ENCODE peak calls at places on chromosomes 6 and 20, in ten cellular contexts. E is suprapubic skin, M is AG09309, X is keratinocyte, B is HFF-Myc, A is cardiac fibroblast, Y is neuronal stem cell, Q is IMR-90, S is cardiac muscle cell, H is epithelial cell of esophagus. F is an unnamed sample.

GRCh38 chr20:47785321-47785899 is at the start of gene SULF2:
- DNase-seq in E (no peak), M (no peak), X (no peak), B (no peak), A (peak), Y (peak), Q (no peak), S (peak), H (peak), F (no peak)

GRCh38 chr6:161272600-161273355 is 1.1 kb downstream of the AGPAT4 start:
- DNase-seq in E (no peak), M (peak), X (no peak), B (peak), A (peak), Y (peak), Q (peak), S (peak), H (peak), F (no peak)

GRCh38 chr6:118748311-118749062 is 97.1 kb upstream of the CEP85L start:
- DNase-seq in E (peak), M (no peak), X (no peak), B (peak), A (no peak), Y (no peak), Q (peak), S (peak), H (peak), F (no peak)

GRCh38 chr6:143140767-143141166 is 80.1 kb downstream of the AIG1 start:
- DNase-seq in E (no peak), M (no peak), X (no peak), B (no peak), A (no peak), Y (no peak), Q (no peak), S (no peak), H (no peak), F (no peak)

GRCh38 chr20:3323398-3323797 is 84.1 kb downstream of the DNAAF9 start:
- DNase-seq in E (no peak), M (no peak), X (no peak), B (no peak), A (no peak), Y (no peak), Q (no peak), S (peak), H (peak), F (no peak)

GRCh38 chr6:56348578-56348977 is 101.2 kb upstream of the COL21A1 start:
- DNase-seq in E (no peak), M (no peak), X (no peak), B (no peak), A (no peak), Y (no peak), Q (no peak), S (peak), H (peak), F (no peak)

GRCh38 chr6:112139052-112139451 is 51.7 kb downstream of the FAM229B start:
- DNase-seq in E (no peak), M (no peak), X (no peak), B (no peak), A (no peak), Y (no peak), Q (no peak), S (no peak), H (no peak), F (no peak)

GRCh38 chr6:128808856-128809255 is 74.1 kb upstream of the LAMA2 start:
- DNase-seq in E (no peak), M (no peak), X (no peak), B (no peak), A (no peak), Y (no peak), Q (no peak), S (no peak), H (no peak), F (no peak)

GRCh38 chr20:40687384-40688128 is 1.5 kb downstream of the MAFB start:
- DNase-seq in E (peak), M (no peak), X (no peak), B (no peak), A (peak), Y (peak), Q (no peak), S (peak), H (peak), F (no peak)

GRCh38 chr20:40689943-40690835 is 1.2 kb upstream of the MAFB start:
- DNase-seq in E (peak), M (peak), X (peak), B (peak), A (peak), Y (peak), Q (peak), S (peak), H (peak), F (no peak)

GRCh38 chr20:40689100-40689942 is at the start of gene MAFB:
- DNase-seq in E (peak), M (peak), X (no peak), B (no peak), A (peak), Y (peak), Q (peak), S (peak), H (peak), F (peak)

GRCh38 chr20:40686893-40687292 is 2.1 kb downstream of the MAFB start:
- DNase-seq in E (no peak), M (no peak), X (no peak), B (no peak), A (peak), Y (no peak), Q (no peak), S (no peak), H (no peak), F (no peak)

DNA sequence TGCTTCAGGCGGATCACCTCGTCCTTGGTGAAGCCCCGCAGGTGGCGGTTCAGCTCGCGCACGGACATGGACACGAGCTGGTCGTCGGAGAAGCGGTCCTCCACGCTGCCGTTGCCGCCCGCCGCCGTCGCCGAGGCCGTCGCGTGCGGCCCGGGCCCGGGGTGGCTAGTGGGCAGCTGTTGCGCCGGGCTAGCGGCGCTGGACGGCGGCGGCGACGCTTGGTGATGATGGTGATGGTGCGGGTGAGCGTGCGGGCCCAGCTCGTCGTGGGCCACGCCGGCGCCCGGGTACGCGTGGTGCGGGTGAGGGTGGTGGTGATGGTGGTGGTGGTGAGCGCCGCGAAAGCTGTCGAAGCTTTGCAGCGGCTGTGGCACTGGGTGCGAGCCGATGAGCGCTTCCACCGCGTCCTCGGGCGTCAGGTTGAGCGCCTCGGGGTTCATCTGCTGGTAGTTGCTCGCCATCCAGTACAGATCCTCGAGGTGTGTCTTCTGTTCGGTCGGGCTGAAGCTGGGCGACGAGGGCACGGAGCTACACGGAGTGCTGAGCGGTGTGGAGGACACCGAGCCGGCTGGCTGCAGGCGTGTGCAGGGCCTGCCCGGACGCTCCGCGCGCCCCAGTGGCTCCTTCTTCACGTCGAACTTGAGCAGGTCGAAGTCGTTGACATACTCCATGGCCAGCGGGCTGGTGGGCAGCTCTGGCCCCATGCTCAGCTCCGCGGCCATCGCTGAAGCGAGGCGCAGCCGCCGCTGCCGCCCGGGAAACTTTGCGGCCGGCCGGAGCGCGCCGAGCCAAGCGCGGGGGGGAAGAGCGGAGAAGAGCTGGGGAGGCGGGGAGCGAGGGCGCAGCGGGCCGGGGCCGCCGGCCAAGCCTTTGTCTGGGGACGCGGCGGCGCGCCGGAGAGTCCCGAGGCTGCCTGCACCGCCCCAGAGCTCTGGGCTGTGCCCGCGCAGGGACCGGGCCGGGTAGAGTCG is 622 bp downstream of the MAFB start:
- DNase-seq in E (no peak), M (no peak), X (no peak), B (no peak), A (no peak), Y (no peak), Q (peak), S (no peak), H (peak), F (no peak)
- H3K4me3 ChIP-seq in E (peak), M (peak), X (peak), B (peak), A (peak), Y (peak), Q (peak), S (peak), H (peak), F (peak)

GRCh38 chr6:89452269-89452668 is 19.3 kb downstream of the ANKRD6 start:
- DNase-seq in E (no peak), M (no peak), X (no peak), B (no peak), A (no peak), Y (no peak), Q (no peak), S (no peak), H (no peak), F (no peak)

GRCh38 chr6:89459501-89459900 is 26.5 kb downstream of the ANKRD6 start:
- DNase-seq in E (no peak), M (no peak), X (no peak), B (no peak), A (no peak), Y (no peak), Q (no peak), S (no peak), H (no peak), F (no peak)

GRCh38 chr6:89449182-89449581 is 16.2 kb downstream of the ANKRD6 start:
- DNase-seq in E (no peak), M (no peak), X (no peak), B (no peak), A (no peak), Y (no peak), Q (no peak), S (no peak), H (no peak), F (no peak)

GRCh38 chr6:89458720-89459119 is 25.8 kb downstream of the ANKRD6 start:
- DNase-seq in E (no peak), M (no peak), X (no peak), B (no peak), A (no peak), Y (no peak), Q (no peak), S (no peak), H (peak), F (no peak)

DNA sequence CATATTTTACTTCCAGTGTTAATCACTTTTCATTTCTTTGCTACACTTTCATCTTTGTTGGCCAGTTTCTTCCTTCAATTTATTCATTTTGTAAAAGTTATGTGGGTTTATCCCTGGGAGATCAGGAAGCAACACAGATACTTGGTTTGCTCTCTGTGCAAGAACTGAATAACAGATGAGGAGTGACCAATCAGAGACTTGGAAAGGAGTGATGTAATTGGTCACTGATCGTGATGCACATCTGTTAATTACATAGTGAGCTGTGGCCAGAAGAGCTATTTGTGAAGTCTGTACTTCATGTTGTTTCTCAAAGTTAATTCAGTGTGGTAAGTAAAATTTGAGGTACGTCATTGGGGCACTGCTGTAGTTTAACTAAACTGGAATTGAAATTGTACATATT is 21.3 kb downstream of the ANKRD6 start:
- DNase-seq in E (no peak), M (no peak), X (no peak), B (no peak), A (no peak), Y (no peak), Q (no peak), S (no peak), H (no peak), F (no peak)
- H3K4me3 ChIP-seq in E (no peak), M (no peak), X (no peak), B (no peak), A (no peak), Y (no peak), Q (no peak), S (no peak), H (no peak), F (no peak)

DNA sequence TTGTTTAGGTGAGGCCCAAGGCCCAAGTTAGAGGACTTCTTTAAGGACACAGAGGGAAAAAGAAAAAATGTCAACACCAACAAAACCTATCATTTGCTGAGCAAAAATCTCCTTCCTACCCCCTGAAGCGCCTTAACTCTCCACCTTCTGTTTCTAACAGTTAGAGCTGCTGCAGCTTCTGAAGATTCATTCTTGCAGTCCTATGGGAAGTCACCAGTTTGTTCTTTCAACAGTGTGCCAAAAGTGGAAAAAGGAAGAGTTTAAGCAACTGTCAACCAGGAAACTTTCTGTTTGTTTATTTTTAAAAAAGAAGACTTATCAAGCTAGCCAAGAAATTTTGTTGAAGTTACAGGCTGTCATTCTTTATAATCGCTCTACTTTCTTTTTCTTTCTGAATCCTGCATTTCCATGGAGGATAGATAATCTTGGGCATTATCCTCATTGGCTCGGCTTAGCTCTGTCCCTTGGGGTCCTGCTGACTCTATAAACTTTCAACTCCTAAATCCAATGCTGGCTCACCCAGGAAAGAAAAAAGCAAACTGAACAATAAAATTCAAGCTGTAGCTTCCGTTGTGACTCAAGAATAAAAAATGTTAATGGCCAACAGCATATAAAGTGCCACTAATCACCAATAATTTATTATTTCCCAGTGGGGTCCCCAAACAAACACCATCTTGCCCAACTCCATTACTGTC is 172.8 kb upstream of the CITED2 start:
- DNase-seq in E (no peak), M (no peak), X (no peak), B (no peak), A (peak), Y (no peak), Q (no peak), S (no peak), H (no peak), F (no peak)
- H3K4me3 ChIP-seq in E (no peak), M (no peak), X (no peak), B (no peak), A (no peak), Y (no peak), Q (no peak), S (no peak), H (no peak), F (no peak)

GRCh38 chr6:1612902-1613301 is 3.2 kb downstream of the FOXC1 start:
- DNase-seq in E (no peak), M (peak), X (no peak), B (peak), A (peak), Y (no peak), Q (peak), S (peak), H (peak), F (no peak)

GRCh38 chr6:1614767-1615650 is 5.3 kb downstream of the FOXC1 start:
- DNase-seq in E (peak), M (no peak), X (no peak), B (no peak), A (no peak), Y (no peak), Q (no peak), S (no peak), H (peak), F (no peak)

GRCh38 chr6:1615651-1616420 is 6.1 kb downstream of the FOXC1 start:
- DNase-seq in E (no peak), M (no peak), X (no peak), B (no peak), A (no peak), Y (no peak), Q (no peak), S (no peak), H (no peak), F (no peak)

GRCh38 chr6:1613631-1614447 is 4.1 kb downstream of the FOXC1 start:
- DNase-seq in E (no peak), M (no peak), X (no peak), B (no peak), A (peak), Y (no peak), Q (peak), S (peak), H (peak), F (no peak)

GRCh38 chr6:1614448-1614766 is 4.7 kb downstream of the FOXC1 start:
- DNase-seq in E (peak), M (no peak), X (no peak), B (no peak), A (no peak), Y (no peak), Q (no peak), S (no peak), H (no peak), F (no peak)
- H3K4me3 ChIP-seq in E (peak), M (peak), X (peak), B (peak), A (no peak), Y (no peak), Q (peak), S (peak), H (peak), F (peak)

DNA sequence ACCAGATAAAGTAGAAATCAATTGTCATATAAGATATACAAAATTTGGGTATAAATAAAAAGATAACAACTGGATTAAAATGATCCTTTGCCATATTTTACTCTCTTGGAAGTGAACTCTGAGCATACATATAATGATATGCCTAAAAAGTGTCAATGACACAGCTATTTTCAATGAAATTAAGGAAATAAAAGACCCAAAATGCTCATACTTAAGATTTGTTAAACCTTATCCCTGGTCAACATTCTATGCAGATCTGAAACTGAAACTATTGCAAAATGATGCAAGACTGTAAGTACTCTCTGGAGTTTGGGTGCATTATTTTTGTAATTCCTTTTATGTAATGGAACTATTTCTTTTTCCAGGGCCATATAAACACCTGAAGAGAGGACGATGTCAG is 119.0 kb upstream of the SGK1 start:
- DNase-seq in E (no peak), M (no peak), X (no peak), B (no peak), A (peak), Y (no peak), Q (peak), S (peak), H (peak), F (no peak)
- H3K4me3 ChIP-seq in E (no peak), M (no peak), X (no peak), B (no peak), A (no peak), Y (no peak), Q (no peak), S (no peak), H (no peak), F (no peak)

DNA sequence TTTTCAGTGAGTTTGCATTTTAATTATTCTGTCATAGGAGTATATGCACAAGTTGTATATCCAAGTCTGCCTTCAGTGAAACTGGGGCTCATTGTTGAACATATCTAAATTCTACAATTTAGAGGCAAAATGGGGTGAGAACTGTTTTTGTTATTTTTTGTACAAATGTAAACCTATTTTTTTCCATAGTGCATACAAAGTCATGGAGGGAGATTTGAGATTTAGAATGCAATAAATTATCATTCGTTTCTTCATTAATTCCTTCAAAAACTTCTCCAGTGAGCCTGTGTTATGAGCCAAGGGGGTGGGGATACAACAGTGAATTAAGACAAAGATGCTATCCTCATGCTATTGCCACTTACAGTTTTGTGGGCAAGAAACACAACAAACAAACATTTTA is 29.8 kb upstream of the RHAG start:
- DNase-seq in E (no peak), M (no peak), X (no peak), B (no peak), A (no peak), Y (no peak), Q (no peak), S (no peak), H (no peak), F (no peak)
- H3K4me3 ChIP-seq in E (no peak), M (no peak), X (no peak), B (no peak), A (no peak), Y (no peak), Q (no peak), S (no peak), H (no peak), F (no peak)

GRCh38 chr20:36542516-36543186 is 1.3 kb downstream of the MYL9 start:
- DNase-seq in E (no peak), M (no peak), X (no peak), B (no peak), A (no peak), Y (no peak), Q (no peak), S (no peak), H (no peak), F (no peak)

GRCh38 chr20:36542019-36542488 is 735 bp downstream of the MYL9 start:
- DNase-seq in E (no peak), M (no peak), X (no peak), B (no peak), A (peak), Y (peak), Q (peak), S (peak), H (peak), F (no peak)

GRCh38 chr20:36538026-36538764 is 3.1 kb upstream of the MYL9 start:
- DNase-seq in E (no peak), M (no peak), X (no peak), B (no peak), A (peak), Y (no peak), Q (peak), S (peak), H (no peak), F (no peak)

GRCh38 chr20:36541227-36542018 is at the start of gene MYL9:
- DNase-seq in E (peak), M (no peak), X (no peak), B (no peak), A (peak), Y (peak), Q (peak), S (peak), H (peak), F (peak)

DNA sequence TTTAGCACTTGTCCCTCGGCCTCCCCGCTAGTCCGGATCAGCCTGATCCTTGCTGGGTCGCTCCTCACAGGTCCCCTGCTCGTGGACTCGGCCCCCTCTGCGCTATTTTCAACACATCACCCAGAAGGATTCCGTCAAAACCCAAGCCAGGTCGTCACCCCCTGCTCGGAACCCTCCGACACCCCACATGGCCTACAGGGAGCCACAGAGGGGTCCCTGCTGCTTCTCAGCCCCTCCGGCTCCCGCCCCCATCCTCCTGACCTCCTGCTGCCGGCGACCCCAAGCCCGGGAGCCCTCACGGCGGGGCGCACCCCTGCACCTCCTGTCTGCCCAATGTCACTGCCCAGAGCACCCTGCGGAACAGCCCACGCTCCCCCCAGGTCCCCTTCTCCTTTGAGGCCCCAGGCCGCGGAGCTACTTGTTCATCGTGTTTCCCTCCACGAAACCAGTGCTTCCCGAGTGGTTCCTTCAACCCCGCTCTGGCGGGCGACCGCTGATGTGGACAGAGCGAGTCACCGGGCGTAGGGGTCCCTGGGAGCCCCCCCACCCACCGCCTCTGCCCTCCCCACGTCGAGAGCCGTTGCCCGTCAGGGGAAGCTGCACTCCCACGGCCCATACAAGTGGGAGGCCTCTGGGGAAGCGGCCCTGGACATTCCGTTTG is 638 bp upstream of the MYL9 start:
- DNase-seq in E (no peak), M (no peak), X (no peak), B (no peak), A (no peak), Y (no peak), Q (no peak), S (no peak), H (no peak), F (no peak)
- H3K4me3 ChIP-seq in E (peak), M (peak), X (no peak), B (peak), A (peak), Y (no peak), Q (peak), S (peak), H (no peak), F (peak)

F was measured in BJ.